ENCODE peak calls at places on chromosome 18, in eight cellular contexts. D is IMR-90, L is ascending aorta, K is aorta, R is breast epithelium, X is left lung, G is OCI-LY7, H is cardiac muscle cell. C is an unnamed sample. For H3K4me1 and H3K9me3, the result is how much of the 10 kb centered on the place peaks cover.

GRCh38 chr18:58952303-58952702 is 87.6 kb downstream of the ZNF532 start:
- DNase-seq in L (no peak), G (no peak), R (no peak), D (no peak), X (no peak), K (no peak), H (no peak), C (no peak)

GRCh38 chr18:76493213-76494107 is 1.6 kb downstream of the ZNF516 start:
- DNase-seq in R (no peak), L (no peak), D (peak), H (peak), G (peak), X (no peak), K (no peak), C (peak)

GRCh38 chr18:74290831-74291770 is 662 bp downstream of the CYB5A start:
- DNase-seq in D (no peak), R (peak), H (peak), G (no peak), K (no peak), X (no peak), L (no peak), C (no peak)

GRCh38 chr18:59848002-59848401 is 51.8 kb upstream of the PMAIP1 start:
- DNase-seq in D (no peak), G (peak), R (no peak), L (no peak), H (no peak), X (no peak), K (no peak), C (no peak)

GRCh38 chr18:57786038-57786437 is 17.1 kb downstream of the ATP8B1 start:
- DNase-seq in K (no peak), X (no peak), H (no peak), R (no peak), L (peak), D (no peak), G (no peak), C (no peak)

GRCh38 chr18:31486165-31486564 is 11.8 kb upstream of the DSG2 start:
- DNase-seq in D (no peak), X (no peak), H (peak), L (no peak), R (no peak), K (no peak), G (no peak), C (no peak)

GRCh38 chr18:78819926-78820834 is 159.4 kb upstream of the SALL3 start:
- DNase-seq in K (no peak), L (no peak), R (no peak), X (no peak), H (no peak), G (no peak), D (no peak), C (no peak)

GRCh38 chr18:79455261-79455660 is 59.5 kb downstream of the NFATC1 start:
- DNase-seq in D (no peak), G (no peak), L (no peak), K (no peak), R (no peak), H (no peak), X (no peak), C (no peak)

GRCh38 chr18:43271593-43272432 is 5.5 kb downstream of the SYT4 start:
- DNase-seq in D (peak), G (peak), K (no peak), R (no peak), H (peak), L (no peak), X (no peak), C (peak)

GRCh38 chr18:6546229-6546628 is 131.5 kb upstream of the L3MBTL4 start:
- DNase-seq in R (no peak), K (no peak), L (no peak), D (no peak), G (no peak), X (no peak), H (peak), C (no peak)

GRCh38 chr18:44682181-44682870 is 1.6 kb downstream of the SETBP1 start:
- DNase-seq in G (no peak), H (no peak), K (peak), L (no peak), R (no peak), X (peak), D (no peak), C (no peak)

GRCh38 chr18:7760967-7761946 is 194.1 kb downstream of the PTPRM start:
- DNase-seq in X (no peak), H (peak), D (peak), L (no peak), K (no peak), G (no peak), R (no peak), C (no peak)

GRCh38 chr18:50661013-50661412 is 101.1 kb downstream of the MAPK4 start:
- DNase-seq in R (no peak), K (no peak), L (no peak), D (no peak), X (no peak), G (no peak), H (no peak), C (no peak)

GRCh38 chr18:48946329-48946835 is 4.4 kb downstream of the SMAD7 start:
- DNase-seq in R (no peak), G (no peak), K (no peak), H (peak), L (no peak), X (no peak), D (peak), C (no peak)

GRCh38 chr18:77765468-77765867 is 515.8 kb downstream of the GALR1 start:
- DNase-seq in X (no peak), R (no peak), K (no peak), L (no peak), G (no peak), H (peak), D (no peak), C (no peak)

GRCh38 chr18:26429535-26429934 is 118.8 kb downstream of the KCTD1 start:
- DNase-seq in X (no peak), L (no peak), K (no peak), D (peak), G (no peak), H (peak), R (no peak), C (no peak)

GRCh38 chr18:12032786-12033642 is 51.7 kb downstream of the IMPA2 start:
- DNase-seq in X (peak), K (no peak), R (no peak), H (peak), L (no peak), D (peak), G (no peak), C (no peak)

GRCh38 chr18:76416935-76417334 is 78.1 kb downstream of the ZNF516 start:
- DNase-seq in D (peak), H (peak), X (no peak), K (no peak), L (no peak), G (no peak), R (no peak), C (no peak)

GRCh38 chr18:3912705-3913104 is 462.7 kb downstream of the TGIF1 start:
- DNase-seq in K (no peak), X (no peak), D (peak), H (no peak), G (no peak), R (no peak), L (no peak), C (no peak)

GRCh38 chr18:78240867-78241266 is 738.8 kb upstream of the SALL3 start:
- DNase-seq in X (no peak), L (no peak), G (no peak), R (no peak), H (no peak), D (no peak), K (no peak), C (no peak)

GRCh38 chr18:21599585-21600525 is 649 bp downstream of the ESCO1 start:
- DNase-seq in L (peak), R (peak), X (no peak), D (peak), G (peak), K (peak), H (peak), C (no peak)

GRCh38 chr18:38611036-38611964 is 1045.7 kb upstream of the CELF4 start:
- DNase-seq in H (no peak), G (no peak), X (no peak), D (no peak), R (no peak), K (no peak), L (no peak), C (no peak)

GRCh38 chr18:79107886-79108285 is 38.7 kb downstream of the ATP9B start:
- DNase-seq in K (no peak), G (no peak), X (no peak), D (no peak), R (no peak), H (peak), L (no peak), C (no peak)

GRCh38 chr18:75111673-75112485 is 97.1 kb downstream of the PTGR3 start:
- DNase-seq in H (no peak), D (peak), K (no peak), R (no peak), L (no peak), G (no peak), X (no peak), C (no peak)

DNA sequence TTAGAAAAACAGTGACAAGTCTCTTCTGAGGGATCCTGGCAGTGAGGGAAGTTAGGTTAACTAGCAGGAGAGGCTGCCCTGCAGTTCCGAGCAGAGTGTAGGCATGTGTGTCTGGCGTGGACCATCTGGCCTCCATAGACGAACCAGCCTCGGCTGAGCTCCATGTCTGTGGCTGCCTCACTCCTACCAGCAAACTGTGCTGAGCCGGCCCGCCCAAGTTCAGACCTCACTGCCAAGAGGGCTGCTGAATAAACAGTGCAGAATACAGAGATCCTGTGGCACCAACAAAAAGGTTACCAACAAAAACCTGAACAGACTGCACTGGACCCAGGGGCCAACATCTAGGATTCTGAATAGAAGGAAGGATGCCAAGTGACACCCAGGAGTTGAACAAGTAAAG is 27.3 kb downstream of the INO80C start:
- DNase-seq in D (no peak), X (no peak), K (no peak), R (no peak), L (no peak), G (no peak), H (no peak), C (no peak)
- H3K4me1 ChIP-seq in D (under half), X (under half), K (under half), R (under half), L (under half), G (under half), H (under half), C (under half)

DNA sequence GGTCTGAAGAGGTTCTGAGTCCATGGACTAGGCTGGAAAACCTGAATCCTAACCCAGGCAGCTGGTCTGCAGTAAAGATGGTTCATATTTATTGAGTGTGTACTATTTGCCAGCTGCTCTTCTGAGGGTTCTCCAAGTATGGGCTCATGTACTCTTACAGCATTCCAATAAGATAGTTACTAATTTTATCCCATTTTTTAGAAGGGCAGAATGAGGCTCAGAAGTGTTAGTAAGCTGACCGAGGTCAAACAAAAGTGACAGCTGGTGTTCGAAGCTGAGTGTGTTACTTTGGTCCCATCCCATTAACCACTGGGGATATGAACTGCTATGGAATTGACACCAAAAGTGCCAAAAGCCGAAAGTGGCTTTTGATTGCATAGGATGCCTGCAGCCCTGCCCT is 76.9 kb downstream of the CABLES1 start:
- DNase-seq in X (no peak), L (no peak), G (no peak), H (no peak), K (no peak), D (no peak), R (no peak), C (no peak)
- H3K27ac ChIP-seq in X (no peak), L (no peak), G (no peak), H (no peak), K (no peak), D (no peak), R (peak), C (no peak)

GRCh38 chr18:4961121-4961909 is 235.7 kb downstream of the AKAIN1 start:
- DNase-seq in D (no peak), G (no peak), L (no peak), R (no peak), K (no peak), X (no peak), H (no peak), C (no peak)
- H3K9me3 ChIP-seq in D (under half), G (under half), L (under half), R (under half), K (under half), X (under half), H (under half), C (under half)

GRCh38 chr18:63143246-63143847 is 176.2 kb downstream of the BCL2 start:
- DNase-seq in L (no peak), H (no peak), X (no peak), G (no peak), D (no peak), R (no peak), K (no peak), C (no peak)
- H3K4me1 ChIP-seq in L (under half), H (under half), X (under half), G (half or more), D (under half), R (under half), K (under half), C (under half)

GRCh38 chr18:55120896-55121295 is 161.6 kb upstream of the CCDC68 start:
- DNase-seq in H (no peak), D (no peak), L (no peak), R (no peak), K (no peak), G (no peak), X (no peak), C (no peak)
- H3K27ac ChIP-seq in H (no peak), D (no peak), L (no peak), R (no peak), K (no peak), G (no peak), X (no peak), C (no peak)

GRCh38 chr18:72206814-72207213 is 337.3 kb downstream of the CBLN2 start:
- DNase-seq in G (no peak), X (no peak), L (no peak), R (no peak), K (no peak), D (no peak), H (no peak), C (no peak)

GRCh38 chr18:72207280-72207679 is 336.9 kb downstream of the CBLN2 start:
- DNase-seq in R (no peak), K (no peak), D (no peak), X (no peak), H (no peak), L (no peak), G (no peak), C (no peak)

DNA sequence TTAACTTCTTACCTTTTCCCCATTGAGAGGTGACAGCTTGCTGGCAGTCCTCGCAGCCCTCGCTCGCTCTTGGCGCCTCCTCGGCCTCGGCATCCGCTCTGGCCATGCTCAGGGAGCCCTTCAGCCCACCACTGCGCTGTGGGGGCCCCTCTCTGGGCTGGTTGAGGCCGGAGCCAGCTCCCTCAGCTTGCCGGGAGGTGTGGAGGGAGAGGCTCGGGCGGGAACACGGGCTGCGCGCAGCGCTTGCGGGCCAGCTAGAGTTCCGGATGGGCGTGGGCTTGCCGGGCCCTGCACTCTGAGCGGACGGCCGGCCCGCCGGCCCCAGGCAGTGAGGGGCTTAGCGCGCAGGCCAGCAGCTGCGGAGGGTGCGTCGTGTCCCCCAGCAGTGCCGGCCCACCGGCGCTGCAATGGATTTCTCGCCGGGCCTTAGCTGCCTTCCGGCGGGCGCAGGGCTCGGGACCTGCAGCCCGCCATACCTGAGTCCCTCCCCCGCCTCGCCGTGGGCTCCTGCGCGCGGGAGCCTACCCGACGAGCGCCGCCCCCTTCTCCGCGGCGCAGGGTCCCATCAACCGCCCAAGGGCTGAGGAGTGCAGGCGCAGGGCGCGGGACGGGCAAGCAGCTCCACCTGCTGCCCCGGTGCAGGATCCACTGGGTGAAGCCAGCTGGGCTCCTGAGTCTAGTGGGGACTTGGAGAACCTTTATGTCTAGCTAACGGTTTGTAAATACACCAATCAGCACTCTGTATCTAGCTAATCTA is 335.0 kb downstream of the CBLN2 start:
- DNase-seq in K (no peak), H (no peak), G (no peak), D (no peak), R (no peak), X (no peak), L (no peak), C (no peak)
- H3K9me3 ChIP-seq in K (under half), H (under half), G (under half), D (under half), R (under half), X (under half), L (under half), C (under half)

GRCh38 chr18:8937695-8938094 is 164.8 kb upstream of the NDUFV2 start:
- DNase-seq in D (no peak), L (no peak), G (no peak), X (no peak), H (no peak), R (no peak), K (no peak), C (no peak)

GRCh38 chr18:8933714-8934284 is 168.7 kb upstream of the NDUFV2 start:
- DNase-seq in H (no peak), K (no peak), R (no peak), D (peak), X (no peak), L (no peak), G (no peak), C (no peak)

GRCh38 chr18:8938817-8939216 is 163.7 kb upstream of the NDUFV2 start:
- DNase-seq in G (peak), K (no peak), D (peak), L (no peak), X (no peak), H (peak), R (no peak), C (no peak)

GRCh38 chr18:8937112-8937641 is 165.3 kb upstream of the NDUFV2 start:
- DNase-seq in G (no peak), X (no peak), K (no peak), D (peak), H (no peak), L (no peak), R (no peak), C (no peak)

GRCh38 chr18:8936646-8937045 is 165.9 kb upstream of the NDUFV2 start:
- DNase-seq in G (no peak), X (no peak), H (no peak), L (no peak), K (no peak), D (no peak), R (no peak), C (no peak)
- H3K4me1 ChIP-seq in G (under half), X (under half), H (under half), L (under half), K (under half), D (under half), R (under half), C (under half)

GRCh38 chr18:36578871-36579270 is 249.9 kb downstream of the TPGS2 start:
- DNase-seq in D (peak), R (no peak), H (peak), X (no peak), K (no peak), L (no peak), G (no peak), C (no peak)
- H3K27ac ChIP-seq in D (peak), R (peak), H (no peak), X (no peak), K (no peak), L (peak), G (no peak), C (no peak)

C was measured in CD4-positive, alpha-beta memory T cell.